ENCODE peak calls at places on chromosomes 4 and X, in five cellular contexts. T is WTC11, Y is K562, J is IMR-90, L is GM12878. P is an unnamed sample.

GRCh38 chr4:169209388-169209883 is 61.3 kb downstream of the SH3RF1 start:
- DNase-seq in T (no peak), Y (no peak), J (no peak), L (no peak), P (no peak)

GRCh38 chrX:12974797-12975669 is at the start of gene TMSB4X:
- DNase-seq in T (peak), Y (peak), J (peak), L (no peak), P (peak)

GRCh38 chrX:136204571-136204970 is 46.6 kb downstream of the MAP7D3 start:
- DNase-seq in T (no peak), Y (no peak), J (peak), L (no peak), P (peak)

GRCh38 chr4:98026362-98026761 is 116.9 kb downstream of the STPG2 start:
- DNase-seq in T (no peak), Y (no peak), J (no peak), L (no peak), P (no peak)

GRCh38 chrX:10636337-10636736 is 16.0 kb upstream of the MID1 start:
- DNase-seq in T (peak), Y (peak), J (peak), L (no peak), P (peak)

GRCh38 chrX:56802921-56803848 is 74.1 kb downstream of the NBDY start:
- DNase-seq in T (peak), Y (peak), J (peak), L (peak), P (no peak)

GRCh38 chrX:69562904-69563568 is 52.9 kb upstream of the EDA start:
- DNase-seq in T (no peak), Y (no peak), J (no peak), L (no peak), P (no peak)

GRCh38 chrX:131068945-131069719 is 11.0 kb downstream of the ARHGAP36 start:
- DNase-seq in T (peak), Y (peak), J (no peak), L (no peak), P (peak)

GRCh38 chrX:138710866-138711331 is 618 bp downstream of the FGF13 start:
- DNase-seq in T (peak), Y (no peak), J (no peak), L (no peak), P (no peak)

DNA sequence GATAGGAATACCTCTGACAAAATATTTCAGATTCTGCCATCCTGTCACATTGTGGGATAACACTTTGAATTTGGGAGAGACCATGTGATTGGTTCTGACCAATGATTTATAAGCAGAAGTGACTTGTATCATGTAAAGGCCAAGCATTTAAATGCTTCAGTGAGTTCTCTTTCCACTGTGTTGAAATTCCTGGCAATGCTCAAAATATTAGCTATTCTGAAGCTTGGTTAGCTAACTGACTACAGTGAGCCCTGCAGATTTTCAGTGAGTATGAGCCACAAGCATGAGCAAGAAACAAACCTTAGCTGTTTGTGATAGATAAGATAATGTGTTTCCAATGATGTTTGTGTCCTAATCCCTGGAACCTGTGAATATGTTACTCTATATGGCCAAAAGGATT is 562.8 kb upstream of the AADAT start:
- DNase-seq in T (no peak), Y (no peak), J (peak), L (no peak), P (no peak)
- TF ChIP-seq USF2 in T (no peak), Y (no peak), J (no peak), L (no peak), P (no peak)

GRCh38 chr4:80362578-80363181 is 27.1 kb downstream of the CFAP299 start:
- DNase-seq in T (peak), Y (peak), J (peak), L (no peak), P (no peak)

GRCh38 chr4:80360900-80361299 is 25.4 kb downstream of the CFAP299 start:
- DNase-seq in T (no peak), Y (no peak), J (peak), L (no peak), P (no peak)

GRCh38 chr4:80365928-80366327 is 30.4 kb downstream of the CFAP299 start:
- DNase-seq in T (peak), Y (peak), J (peak), L (peak), P (peak)

GRCh38 chr4:80360102-80360501 is 24.6 kb downstream of the CFAP299 start:
- DNase-seq in T (peak), Y (no peak), J (no peak), L (no peak), P (no peak)

GRCh38 chr4:80361329-80361900 is 25.9 kb downstream of the CFAP299 start:
- DNase-seq in T (no peak), Y (peak), J (peak), L (no peak), P (peak)
- TF ChIP-seq CTCF in T (peak), Y (peak), J (peak), L (no peak), P (peak)

DNA sequence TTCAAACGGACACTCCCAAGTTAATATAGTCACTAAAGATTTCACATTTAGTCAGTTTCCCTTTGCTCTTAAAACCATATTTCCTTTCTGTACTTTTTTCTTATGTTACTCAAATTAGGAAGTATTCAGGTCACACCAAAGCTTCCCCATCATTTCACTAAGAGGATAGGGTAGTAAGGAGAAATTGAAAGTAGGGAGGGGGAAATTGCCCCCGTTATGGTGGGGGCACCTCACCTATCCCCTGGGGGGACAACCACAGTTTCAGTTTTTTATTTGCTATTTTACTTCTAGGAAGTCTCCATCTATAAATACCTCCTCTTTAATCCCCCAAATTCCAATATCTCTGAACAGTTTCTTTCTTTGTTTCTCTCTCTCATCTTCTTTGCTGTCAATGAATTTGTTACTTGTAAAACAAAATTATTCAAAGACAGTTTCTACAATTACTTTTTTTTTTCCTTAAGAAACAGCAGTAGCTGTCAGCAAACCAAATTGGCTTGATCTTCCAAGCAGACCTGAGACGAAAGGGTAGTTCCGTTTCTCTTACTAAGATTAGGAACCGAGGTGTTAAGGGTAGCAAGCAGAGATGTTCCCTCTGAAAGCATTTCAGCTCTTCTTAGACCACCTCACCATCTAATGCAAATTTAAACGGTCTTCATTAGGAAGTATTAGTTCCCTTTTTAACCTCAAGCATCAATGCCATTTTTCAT is 160.2 kb upstream of the KLF3 start:
- DNase-seq in T (no peak), Y (no peak), J (no peak), L (peak), P (no peak)
- TF ChIP-seq USF2 in T (no peak), Y (no peak), J (no peak), L (no peak), P (no peak)

DNA sequence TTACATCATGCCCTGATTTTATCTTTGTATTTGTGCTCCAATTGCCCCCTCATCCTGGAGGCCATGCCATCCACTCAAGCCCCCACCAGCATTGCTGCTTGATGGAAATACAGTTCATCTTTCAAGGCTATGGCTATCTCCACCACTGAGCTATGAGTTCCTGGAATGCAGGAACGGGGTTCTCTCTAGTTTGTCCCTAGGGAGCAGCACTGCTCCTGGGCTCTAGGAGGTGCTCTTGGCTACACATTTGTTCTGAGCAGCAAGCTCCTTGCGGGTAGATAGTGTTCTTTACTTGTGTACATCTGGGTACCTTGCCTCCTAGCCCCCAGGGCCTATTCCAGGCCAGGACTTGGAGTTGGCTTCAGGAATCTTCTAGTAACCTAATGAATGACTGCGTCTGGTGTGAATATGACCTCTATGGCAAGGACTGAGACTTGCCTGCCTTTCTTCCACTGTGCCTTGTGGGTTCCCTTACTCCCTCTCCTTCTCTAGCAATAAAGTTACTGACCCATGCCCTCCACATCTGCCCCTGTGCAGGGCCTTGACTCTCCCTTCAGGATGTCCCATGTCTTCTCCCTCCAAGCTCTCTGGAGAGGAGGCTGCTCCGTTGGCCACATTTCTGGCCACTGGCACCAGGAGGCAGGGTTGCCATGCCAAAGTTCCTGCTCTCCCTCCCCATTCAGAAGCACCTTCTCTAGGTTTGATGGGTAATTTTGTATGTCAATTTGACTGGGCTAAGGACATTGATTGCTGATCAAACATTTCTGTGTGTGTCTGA is 7.6 kb downstream of the CITED1 start:
- DNase-seq in T (peak), Y (peak), J (no peak), L (no peak), P (no peak)
- TF ChIP-seq CTCF in T (peak), Y (peak), J (peak), L (peak), P (peak)

GRCh38 chr4:46432923-46433322 is 43.0 kb upstream of the GABRA2 start:
- DNase-seq in T (no peak), Y (no peak), J (peak), L (no peak), P (no peak)
- TF ChIP-seq USF2 in T (no peak), Y (no peak), J (no peak), L (no peak), P (no peak)

DNA sequence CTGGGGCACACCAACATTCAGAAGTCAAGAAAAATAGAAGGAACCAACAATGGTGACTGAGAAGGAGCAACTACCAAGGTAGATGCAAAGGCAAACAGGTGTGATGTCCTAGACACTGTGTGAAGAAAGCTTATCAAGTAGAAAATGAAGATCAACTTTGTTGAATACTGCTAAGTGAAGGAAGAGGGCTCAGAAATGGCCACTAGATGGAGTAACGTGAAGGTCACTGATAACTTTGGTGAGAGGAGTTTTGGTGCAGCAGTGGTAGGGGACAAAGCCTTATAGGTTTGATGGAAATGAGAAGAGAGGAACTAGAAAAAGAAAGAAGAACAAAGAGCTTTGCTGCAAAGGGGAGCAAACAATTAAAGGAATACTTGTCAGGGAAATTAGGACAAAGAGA is 23.5 kb downstream of the OTC start:
- DNase-seq in T (no peak), Y (peak), J (no peak), L (no peak), P (peak)
- TF ChIP-seq CTCF in T (no peak), Y (peak), J (peak), L (peak), P (peak)

GRCh38 chr4:150007512-150007911 is 70.7 kb upstream of the DCLK2 start:
- DNase-seq in T (no peak), Y (no peak), J (peak), L (no peak), P (peak)

GRCh38 chr4:150004481-150004880 is 73.8 kb upstream of the DCLK2 start:
- DNase-seq in T (no peak), Y (no peak), J (peak), L (no peak), P (no peak)

GRCh38 chr4:150009533-150009932 is 68.7 kb upstream of the DCLK2 start:
- DNase-seq in T (no peak), Y (no peak), J (peak), L (no peak), P (no peak)

GRCh38 chr4:150005537-150005936 is 72.7 kb upstream of the DCLK2 start:
- DNase-seq in T (no peak), Y (no peak), J (no peak), L (no peak), P (no peak)

DNA sequence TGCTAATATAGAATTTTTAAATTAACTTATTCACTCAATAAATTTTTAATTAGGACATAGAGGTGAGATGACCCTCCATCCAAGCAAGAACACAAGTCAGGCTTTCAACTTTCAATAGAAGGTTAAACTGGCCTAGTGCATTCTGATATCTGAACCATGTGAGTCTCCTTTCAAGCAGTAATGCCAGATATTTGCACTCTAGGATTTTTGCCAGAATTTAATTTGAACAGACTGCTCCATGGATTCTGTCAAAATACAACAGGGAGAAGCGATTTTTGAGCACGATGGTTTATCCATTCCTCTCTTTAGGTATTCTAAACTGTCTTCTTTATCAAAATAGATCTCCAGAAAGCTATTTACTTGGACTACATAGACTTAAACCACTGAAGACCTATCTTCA is 72.0 kb upstream of the DCLK2 start:
- DNase-seq in T (no peak), Y (no peak), J (peak), L (no peak), P (no peak)
- TF ChIP-seq USF2 in T (no peak), Y (no peak), J (no peak), L (no peak), P (no peak)

GRCh38 chr4:126627255-126627654 is 1005.5 kb upstream of the INTU start:
- DNase-seq in T (peak), Y (peak), J (peak), L (no peak), P (no peak)
- TF ChIP-seq CTCF in T (no peak), Y (peak), J (peak), L (peak), P (no peak)

P was measured in A549.